ENCODE peak calls at places on chromosomes 4 and X, in four cellular contexts. J is GM13977, H is foreskin fibroblast, C is tibial nerve. W is an unnamed sample.

GRCh38 chr4:121358473-121358872 is 22.3 kb downstream of the QRFPR start:
- DNase-seq in J (no peak), H (peak), C (no peak), W (no peak)

GRCh38 chrX:16869393-16870094 is 618 bp downstream of the RBBP7 start:
- DNase-seq in J (peak), H (no peak), C (no peak), W (no peak)

GRCh38 chrX:22389544-22390243 is 117.0 kb downstream of the CBLL2 start:
- DNase-seq in J (no peak), H (peak), C (no peak), W (no peak)

GRCh38 chr4:173960398-173960797 is 323.1 kb downstream of the FBXO8 start:
- DNase-seq in J (no peak), H (no peak), C (no peak), W (no peak)

GRCh38 chrX:53442322-53442631 is 8.1 kb upstream of the HSD17B10 start:
- DNase-seq in J (peak), H (no peak), C (no peak), W (no peak)

GRCh38 chr4:55367084-55367722 is 21.2 kb downstream of the SRD5A3 start:
- DNase-seq in J (no peak), H (no peak), C (no peak), W (no peak)

GRCh38 chr4:8303485-8304281 is 34.1 kb downstream of the HTRA3 start:
- DNase-seq in J (no peak), H (peak), C (no peak), W (peak)

GRCh38 chr4:1705732-1706131 is 6.4 kb downstream of the SLBP start:
- DNase-seq in J (no peak), H (no peak), C (no peak), W (peak)

GRCh38 chrX:130170752-130171445 is 863 bp upstream of the RAB33A start:
- DNase-seq in J (peak), H (no peak), C (no peak), W (no peak)

GRCh38 chr4:69098470-69098869 is 2.2 kb downstream of the UGT2B7 start:
- DNase-seq in J (no peak), H (no peak), C (no peak), W (no peak)

GRCh38 chrX:29071525-29071924 is 484.3 kb downstream of the IL1RAPL1 start:
- DNase-seq in J (no peak), H (peak), C (no peak), W (no peak)

GRCh38 chr4:24559032-24559821 is 25.1 kb downstream of the DHX15 start:
- DNase-seq in J (no peak), H (no peak), C (no peak), W (no peak)

GRCh38 chr4:14667624-14668295 is 334.5 kb upstream of the CPEB2 start:
- DNase-seq in J (no peak), H (no peak), C (no peak), W (no peak)

GRCh38 chr4:151745727-151746231 is 15.0 kb downstream of the GATB start:
- DNase-seq in J (no peak), H (no peak), C (no peak), W (no peak)

GRCh38 chrX:9717376-9717775 is 48.3 kb downstream of the GPR143 start:
- DNase-seq in J (no peak), H (no peak), C (no peak), W (no peak)

GRCh38 chrX:129959493-129959832 is 23.0 kb upstream of the BCORL1 start:
- DNase-seq in J (no peak), H (no peak), C (no peak), W (no peak)

GRCh38 chrX:78455901-78456300 is 128.5 kb upstream of the CYSLTR1 start:
- DNase-seq in J (no peak), H (peak), C (no peak), W (no peak)

GRCh38 chrX:104482757-104483156 is 83.2 kb upstream of the IL1RAPL2 start:
- DNase-seq in J (no peak), H (no peak), C (no peak), W (no peak)
- TF ChIP-seq CTCF in J (no peak), H (no peak), C (no peak), W (peak)

DNA sequence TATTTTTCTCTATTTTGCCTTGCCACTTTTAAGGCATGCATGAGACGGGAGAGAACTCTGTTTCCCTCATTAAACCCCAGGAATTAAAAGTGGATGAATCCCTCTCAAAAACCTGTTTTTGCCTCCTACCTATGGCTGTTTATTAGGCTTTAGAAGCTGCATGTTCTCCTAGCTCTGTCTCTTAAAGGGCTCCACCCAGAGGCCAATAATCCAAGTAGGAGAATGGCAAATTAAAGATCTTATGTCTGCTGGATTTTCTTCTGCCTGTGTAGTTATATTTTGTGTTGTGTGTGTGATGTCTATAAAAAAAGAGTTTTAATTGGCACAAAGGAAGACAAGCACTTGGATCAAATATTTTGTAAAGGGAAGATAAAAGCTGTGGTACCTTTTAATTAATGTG is 32.4 kb downstream of the MAGEC1 start:
- DNase-seq in J (no peak), H (no peak), C (no peak), W (no peak)
- TF ChIP-seq CTCF in J (no peak), H (no peak), C (no peak), W (peak)

GRCh38 chrX:41291309-41291708 is 42.7 kb upstream of the DDX3X start:
- DNase-seq in J (no peak), H (no peak), C (no peak), W (no peak)

GRCh38 chrX:41293269-41293668 is 40.7 kb upstream of the DDX3X start:
- DNase-seq in J (no peak), H (no peak), C (no peak), W (no peak)
- TF ChIP-seq CTCF in J (peak), H (no peak), C (no peak), W (peak)

DNA sequence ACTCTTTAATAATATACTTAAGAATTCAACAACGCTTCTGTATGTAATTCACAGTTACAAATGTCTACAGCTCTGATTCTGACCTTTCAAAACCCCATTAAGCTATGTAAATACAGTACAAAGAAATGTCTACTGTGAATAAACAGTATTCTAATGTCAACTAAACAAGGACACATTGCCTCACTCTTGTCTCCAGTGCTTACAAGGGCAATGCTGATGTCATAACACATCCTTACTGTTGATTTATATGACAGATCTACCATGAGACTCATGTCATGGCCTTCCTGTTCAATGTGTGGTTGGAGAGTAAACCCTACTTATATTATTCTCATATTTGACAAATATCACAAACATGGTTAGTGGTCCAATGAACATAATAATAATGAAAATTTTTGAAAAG is 256.1 kb upstream of the ADGRL3 start:
- DNase-seq in J (no peak), H (no peak), C (no peak), W (no peak)
- TF ChIP-seq CTCF in J (no peak), H (no peak), C (no peak), W (no peak)

DNA sequence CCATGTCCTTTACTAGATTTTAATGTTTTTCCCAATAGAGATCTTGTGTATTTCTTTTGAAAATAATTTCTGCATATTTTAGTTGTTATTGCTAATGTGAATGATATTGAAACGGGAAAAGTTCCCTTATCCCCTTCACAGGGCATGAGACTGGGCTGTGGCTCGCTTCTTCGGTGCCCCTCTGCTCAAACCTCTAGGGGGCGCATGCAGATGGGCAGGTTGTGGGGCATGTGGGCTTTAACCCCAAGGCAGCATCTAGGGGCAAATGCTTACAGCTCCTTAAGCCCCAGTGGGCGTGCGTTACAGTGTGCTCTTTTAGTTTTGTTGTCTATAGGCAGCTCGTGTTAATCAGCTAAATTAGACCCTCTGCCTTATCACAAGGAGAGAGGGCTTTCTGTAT is 194.7 kb downstream of the OPHN1 start:
- DNase-seq in J (no peak), H (no peak), C (no peak), W (no peak)
- TF ChIP-seq CTCF in J (peak), H (peak), C (no peak), W (peak)

GRCh38 chrX:25052798-25053534 is 37.2 kb upstream of the ARX start:
- DNase-seq in J (no peak), H (no peak), C (no peak), W (no peak)
- TF ChIP-seq CTCF in J (no peak), H (no peak), C (no peak), W (no peak)

W was measured in chondrocyte.